ENCODE peak calls at places on chromosomes 4 and X, in five cellular contexts. U is H1, M is HepG2, R is K562, C is GM12878. S is an unnamed sample.
A peak's percentile ranks its signal among the peaks of the same experiment; 100 is the strongest.

GRCh38 chr4:8915201-8916200 is 43.9 kb upstream of the HMX1 start:
- DNase-seq in R (peak; percentile 2), M (no peak), C (no peak), U (peak; percentile 42), S (no peak)

GRCh38 chrX:149871940-149872339 is 9.0 kb upstream of the MAGEA8 start:
- DNase-seq in M (peak; percentile 10), U (peak; percentile 58), R (peak; percentile 59), C (peak; percentile 13), S (peak; percentile 55)

GRCh38 chrX:40543661-40544328 is 37.0 kb upstream of the ATP6AP2 start:
- DNase-seq in M (peak; percentile 19), C (peak; percentile 33), R (peak; percentile 22), U (no peak), S (peak; percentile 87)

GRCh38 chr4:181991374-181991773 is 251.8 kb upstream of the TENM3 start:
- DNase-seq in C (no peak), M (no peak), R (no peak), U (no peak), S (no peak)

GRCh38 chr4:67288964-67289363 is 256.3 kb downstream of the CENPC start:
- DNase-seq in R (peak; percentile 24), M (peak; percentile 14), U (peak; percentile 75), C (no peak), S (peak; percentile 63)

GRCh38 chr4:78602334-78602733 is 50.8 kb downstream of the ANXA3 start:
- DNase-seq in R (no peak), U (no peak), C (no peak), M (no peak), S (no peak)

GRCh38 chrX:95949588-95949987 is 735.1 kb upstream of the DIAPH2 start:
- DNase-seq in C (no peak), U (no peak), R (no peak), M (no peak), S (no peak)

GRCh38 chr4:186999676-187000075 is 276.0 kb upstream of the FAT1 start:
- DNase-seq in C (no peak), R (no peak), U (no peak), M (no peak), S (no peak)

GRCh38 chrX:36961590-36961989 is 46.6 kb upstream of the FAM47C start:
- DNase-seq in R (no peak), M (peak; percentile 1), U (no peak), C (no peak), S (no peak)

GRCh38 chrX:47573334-47574095 is 8.7 kb upstream of the TIMP1 start:
- DNase-seq in R (no peak), U (peak; percentile 69), M (no peak), C (no peak), S (peak; percentile 91)

GRCh38 chrX:20254712-20255299 is 11.9 kb downstream of the RPS6KA3 start:
- DNase-seq in M (no peak), U (no peak), R (no peak), C (no peak), S (no peak)

GRCh38 chr4:147678121-147678520 is 5.8 kb downstream of the PRMT9 start:
- DNase-seq in C (no peak), R (no peak), M (no peak), U (no peak), S (no peak)

GRCh38 chr4:147683172-147683571 is 791 bp downstream of the PRMT9 start:
- DNase-seq in M (peak; percentile 12), C (no peak), R (peak; percentile 21), U (no peak), S (peak; percentile 11)

GRCh38 chr4:147678796-147679549 is 5.0 kb downstream of the PRMT9 start:
- DNase-seq in R (no peak), M (peak; percentile 22), U (peak; percentile 75), C (no peak), S (peak; percentile 86)

GRCh38 chr4:147683717-147684700 is at the start of gene PRMT9:
- DNase-seq in U (peak; percentile 93), M (peak; percentile 81), C (peak; percentile 74), R (peak; percentile 94), S (peak; percentile 86)

DNA sequence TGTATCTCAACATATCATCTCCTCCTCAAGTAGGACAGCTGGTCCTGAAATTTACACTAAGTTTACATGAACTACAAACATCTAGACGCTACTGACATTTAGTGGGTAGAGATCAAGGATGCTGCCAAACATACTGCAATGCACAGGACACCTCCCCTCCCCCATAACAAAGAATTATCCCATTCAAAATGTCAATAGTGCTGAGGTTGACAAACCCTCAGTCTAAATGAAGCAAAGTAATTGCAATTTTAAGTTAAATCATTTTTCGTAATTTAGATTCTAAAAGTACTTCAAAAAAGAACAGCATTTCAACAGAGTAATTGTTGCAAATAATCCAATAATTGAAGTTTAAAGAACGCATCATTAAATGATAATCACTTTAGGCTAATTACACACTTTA is 1.2 kb downstream of the PRMT9 start:
- DNase-seq in C (no peak), M (no peak), R (no peak), U (no peak), S (no peak)
- H3K4me3 ChIP-seq in C (peak overlapping the region; percentile 90), M (peak overlapping the region; percentile 91), R (peak overlapping the region; percentile 79), U (peak overlapping the region; percentile 73), S (peak overlapping the region; percentile 81)

DNA sequence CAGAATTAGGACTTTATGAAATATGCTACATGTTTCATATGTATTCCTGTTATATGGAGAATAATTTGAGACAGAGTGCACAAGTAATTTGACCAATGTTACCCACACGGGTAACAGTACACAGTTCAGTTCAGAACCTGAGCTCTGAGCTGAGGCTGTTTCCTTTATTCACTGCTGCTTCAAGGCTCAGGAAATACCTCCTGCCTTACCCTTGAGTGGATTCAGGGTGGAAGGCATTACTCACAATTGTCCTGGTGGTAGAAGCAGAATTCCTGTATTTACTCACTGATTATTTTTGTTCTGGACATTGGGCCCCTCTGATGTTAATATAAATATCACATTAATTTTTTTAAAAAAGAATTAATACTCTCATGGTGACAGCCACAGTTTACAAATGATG is 73.5 kb upstream of the CAMK2D start:
- DNase-seq in M (no peak), R (no peak), U (no peak), C (no peak), S (no peak)
- TF ChIP-seq CREB1 in M (no peak), R (no peak), U (no peak), C (no peak), S (no peak)

DNA sequence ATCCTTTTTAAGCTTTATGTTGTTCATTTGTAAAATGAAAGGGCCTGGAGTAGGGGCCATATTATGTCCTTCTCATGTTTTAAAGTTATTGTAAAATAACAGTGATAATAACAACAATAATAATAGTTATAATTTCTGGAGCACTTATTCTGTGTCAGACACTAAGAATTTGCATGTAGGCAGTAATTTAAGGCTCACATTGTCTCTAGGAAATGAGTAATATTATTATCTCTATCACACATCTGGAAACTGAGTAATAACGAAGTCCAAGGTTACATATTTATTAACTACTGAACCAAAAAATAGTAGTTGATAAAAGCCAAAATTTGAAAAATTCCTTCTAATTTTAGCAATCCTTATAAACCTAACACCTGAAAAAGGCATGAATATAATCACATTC is 520.7 kb upstream of the PABPC4L start:
- DNase-seq in C (no peak), M (no peak), U (no peak), R (no peak), S (no peak)
- TF ChIP-seq CTCF in C (no peak), M (no peak), U (no peak), R (no peak), S (no peak)

GRCh38 chr4:54186371-54186770 is 42.7 kb upstream of the PDGFRA start:
- DNase-seq in R (no peak), C (no peak), M (no peak), U (no peak), S (no peak)
- H3K4me3 ChIP-seq in R (no peak overlapping the region), C (no peak overlapping the region), M (no peak overlapping the region), U (no peak overlapping the region), S (no peak overlapping the region)

DNA sequence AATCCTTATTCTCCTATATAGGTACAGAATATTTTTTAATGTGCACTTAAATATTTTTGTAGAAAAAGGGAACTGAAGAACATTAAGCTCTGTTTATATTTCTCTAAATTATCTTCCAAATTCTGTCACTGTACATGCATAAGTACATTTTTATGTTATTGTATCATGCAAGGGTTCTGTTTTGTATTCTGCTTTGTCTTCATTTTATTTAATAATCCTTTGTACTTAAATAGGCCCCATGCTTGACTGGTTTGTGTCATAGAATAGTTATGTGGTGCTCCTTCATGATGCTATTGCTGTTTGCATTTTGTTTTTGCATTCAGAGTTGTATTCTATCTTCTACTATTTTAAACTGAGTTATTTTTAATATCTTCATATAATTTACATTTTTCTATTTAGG is 111.9 kb upstream of the EDNRA start:
- DNase-seq in C (no peak), U (no peak), R (no peak), M (no peak), S (no peak)
- TF ChIP-seq CREB1 in C (no peak), U (no peak), R (no peak), M (no peak), S (no peak)

GRCh38 chr4:31692407-31692940 is 972.3 kb downstream of the PCDH7 start:
- DNase-seq in M (no peak), U (no peak), R (no peak), C (no peak), S (no peak)
- TF ChIP-seq CTCF in M (no peak), U (no peak), R (no peak), C (peak; percentile 22), S (peak; percentile 22)

DNA sequence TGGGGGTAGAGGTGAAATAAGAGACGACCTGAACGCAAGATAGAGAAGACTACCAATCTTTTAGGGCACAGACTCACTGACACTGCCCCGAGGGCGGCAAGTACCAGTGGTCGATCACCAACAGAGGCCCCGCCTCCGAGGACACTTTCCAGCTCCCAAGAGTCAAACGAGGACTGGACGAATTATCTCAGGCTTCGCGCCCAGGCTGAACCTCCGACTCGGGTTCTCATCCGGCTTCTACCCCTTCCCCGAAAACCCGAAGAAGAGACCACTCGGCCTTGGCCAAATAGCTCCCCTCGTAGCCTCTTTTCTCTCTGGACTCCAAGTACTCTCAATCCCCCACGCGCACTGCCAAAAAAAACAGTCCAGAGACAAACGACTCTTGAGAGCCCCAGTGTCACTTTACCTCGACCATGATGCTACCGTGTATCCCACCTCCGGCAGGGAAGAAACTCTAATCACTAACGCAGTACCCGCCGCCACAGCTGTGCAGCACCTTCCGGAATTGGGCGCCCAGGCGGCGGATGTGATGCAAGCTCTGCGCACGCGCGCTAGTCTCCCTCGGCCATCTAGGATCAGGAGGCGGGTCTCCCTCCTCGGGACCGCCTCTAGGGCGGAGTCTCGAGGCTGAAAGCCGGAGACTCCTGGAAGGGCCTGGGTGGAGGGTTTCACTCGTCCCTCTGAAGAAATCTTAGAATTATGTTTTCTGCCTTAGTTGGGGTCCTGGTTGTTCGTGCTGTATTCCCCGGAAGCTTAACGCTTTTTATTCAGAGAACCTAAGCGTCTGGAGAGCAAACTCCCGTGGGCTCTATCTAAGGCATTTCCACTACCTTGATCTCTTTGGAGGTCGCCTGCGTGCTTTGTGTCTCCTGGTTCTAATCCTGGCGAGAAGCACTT is at the start of gene PLRG1:
- DNase-seq in U (peak; percentile 96), R (peak; percentile 96), C (peak; percentile 70), M (peak; percentile 90), S (peak; percentile 99)
- H3K4me3 ChIP-seq in U (peak within 1 kb of the TSS; percentile 93), R (peak within 1 kb of the TSS; percentile 74), C (peak within 1 kb of the TSS; percentile 94), M (peak within 1 kb of the TSS; percentile 84), S (peak within 1 kb of the TSS; percentile 77)

GRCh38 chrX:45358417-45358816 is 157.7 kb upstream of the DIPK2B start:
- DNase-seq in U (no peak), C (no peak), M (no peak), R (no peak), S (no peak)
- TF ChIP-seq CREB1 in U (no peak), C (no peak), M (no peak), R (no peak), S (no peak)

S was measured in GM23338.